ENCODE peak calls at places on chromosome 16, in four cellular contexts. H is uterus, Y is H1, O is A549. B is an unnamed sample.

GRCh38 chr16:79656537-79657115 is 56.1 kb upstream of the MAF start:
- DNase-seq in H (no peak), Y (no peak), O (no peak), B (no peak)

GRCh38 chr16:57756424-57757325 is 21.1 kb downstream of the KATNB1 start:
- DNase-seq in H (no peak), O (no peak), Y (peak; percentile 41), B (peak; percentile 58)

GRCh38 chr16:57360321-57360935 is 1.8 kb downstream of the CCL22 start:
- DNase-seq in Y (no peak), H (no peak), O (no peak), B (no peak)

GRCh38 chr16:30958164-30959083 is 870 bp downstream of the SETD1A start:
- DNase-seq in Y (peak; percentile 77), O (peak; percentile 80), H (peak; percentile 65), B (peak; percentile 70)

GRCh38 chr16:69412287-69412686 is 12.1 kb upstream of the CYB5B start:
- DNase-seq in H (no peak), Y (no peak), O (no peak), B (no peak)

GRCh38 chr16:30761427-30761927 is 385 bp downstream of the CFAP119 start:
- DNase-seq in Y (peak; percentile 61), O (no peak), H (no peak), B (peak; percentile 55)

GRCh38 chr16:54766355-54766754 is 164.3 kb upstream of the IRX5 start:
- DNase-seq in H (no peak), O (no peak), Y (no peak), B (no peak)

GRCh38 chr16:76277099-76278030 is at the start of gene CNTNAP4:
- DNase-seq in Y (peak; percentile 73), O (no peak), H (no peak), B (no peak)

GRCh38 chr16:24208710-24209109 is 47.4 kb upstream of the CACNG3 start:
- DNase-seq in Y (no peak), O (no peak), H (no peak), B (no peak)

GRCh38 chr16:57707331-57707730 is 12.7 kb downstream of the DRC7 start:
- DNase-seq in Y (no peak), H (no peak), O (no peak), B (no peak)

GRCh38 chr16:24834459-24835335 is 11.1 kb upstream of the SLC5A11 start:
- DNase-seq in H (no peak), Y (peak; percentile 55), O (peak; percentile 71), B (no peak)

GRCh38 chr16:77896357-77896972 is 108.1 kb downstream of the VAT1L start:
- DNase-seq in H (no peak), Y (no peak), O (no peak), B (no peak)

GRCh38 chr16:87438611-87438985 is 46.5 kb downstream of the MAP1LC3B start:
- DNase-seq in Y (no peak), O (no peak), H (no peak), B (no peak)

GRCh38 chr16:88876942-88877526 is 10.6 kb upstream of the PABPN1L start:
- DNase-seq in H (no peak), O (no peak), Y (no peak), B (no peak)

GRCh38 chr16:11985250-11985649 is 8.7 kb downstream of the SNX29 start:
- DNase-seq in H (no peak), O (no peak), Y (no peak), B (no peak)

GRCh38 chr16:17154981-17155380 is 315.8 kb downstream of the XYLT1 start:
- DNase-seq in Y (no peak), O (no peak), H (no peak), B (peak; percentile 9)

GRCh38 chr16:67238806-67239470 is 8.3 kb downstream of the FHOD1 start:
- DNase-seq in H (no peak), O (no peak), Y (no peak), B (no peak)

GRCh38 chr16:66524601-66525164 is 25.2 kb downstream of the TK2 start:
- DNase-seq in O (no peak), H (no peak), Y (no peak), B (no peak)

GRCh38 chr16:28193530-28194423 is 18.0 kb downstream of the XPO6 start:
- DNase-seq in O (no peak), H (no peak), Y (no peak), B (no peak)
- H3K4me3 ChIP-seq in O (no peak overlapping the region), H (no peak overlapping the region), Y (no peak overlapping the region), B (no peak overlapping the region)

GRCh38 chr16:1781254-1781653 is 1.1 kb downstream of the SPSB3 start:
- DNase-seq in O (no peak), Y (no peak), H (peak; percentile 21), B (peak; percentile 23)

GRCh38 chr16:1781758-1782407 is 488 bp downstream of the SPSB3 start:
- DNase-seq in O (peak; percentile 35), H (peak; percentile 33), Y (peak; percentile 56), B (peak; percentile 17)

GRCh38 chr16:1780677-1781072 is 1.7 kb downstream of the SPSB3 start:
- DNase-seq in O (no peak), Y (no peak), H (no peak), B (peak; percentile 15)

GRCh38 chr16:1784977-1785845 is 2.5 kb downstream of the NUBP2 start:
- DNase-seq in O (no peak), Y (no peak), H (peak; percentile 13), B (peak; percentile 27)

GRCh38 chr16:1782408-1783247 is at the start of the genes NUBP2 and SPSB3:
- DNase-seq in H (peak; percentile 99), Y (peak; percentile 94), O (peak; percentile 99), B (peak; percentile 100)
- TF ChIP-seq POLR2A in H (peak; percentile 62), Y (no peak), O (peak; percentile 45), B (peak; percentile 93)

GRCh38 chr16:52546291-52546941 is 527 bp downstream of the TOX3 start:
- DNase-seq in O (no peak), Y (peak; percentile 60), H (no peak), B (peak; percentile 42)

GRCh38 chr16:52547834-52548215 is 882 bp upstream of the TOX3 start:
- DNase-seq in H (no peak), O (no peak), Y (no peak), B (no peak)

GRCh38 chr16:52547001-52547833 is at the start of gene TOX3:
- DNase-seq in Y (peak; percentile 67), O (no peak), H (no peak), B (no peak)

GRCh38 chr16:52549011-52549692 is 2.2 kb upstream of the TOX3 start:
- DNase-seq in O (no peak), H (no peak), Y (no peak), B (no peak)

GRCh38 chr16:52548261-52549010 is 1.5 kb upstream of the TOX3 start:
- DNase-seq in Y (peak; percentile 50), H (no peak), O (no peak), B (no peak)
- H3K4me3 ChIP-seq in Y (peak overlapping the region; percentile 6), H (no peak overlapping the region), O (no peak overlapping the region), B (no peak overlapping the region)

GRCh38 chr16:642189-643049 is 791 bp downstream of the MCRIP2 start:
- DNase-seq in O (no peak), Y (peak; percentile 73), H (no peak), B (peak; percentile 75)
- TF ChIP-seq POLR2A in O (no peak), Y (no peak), H (no peak), B (no peak)

DNA sequence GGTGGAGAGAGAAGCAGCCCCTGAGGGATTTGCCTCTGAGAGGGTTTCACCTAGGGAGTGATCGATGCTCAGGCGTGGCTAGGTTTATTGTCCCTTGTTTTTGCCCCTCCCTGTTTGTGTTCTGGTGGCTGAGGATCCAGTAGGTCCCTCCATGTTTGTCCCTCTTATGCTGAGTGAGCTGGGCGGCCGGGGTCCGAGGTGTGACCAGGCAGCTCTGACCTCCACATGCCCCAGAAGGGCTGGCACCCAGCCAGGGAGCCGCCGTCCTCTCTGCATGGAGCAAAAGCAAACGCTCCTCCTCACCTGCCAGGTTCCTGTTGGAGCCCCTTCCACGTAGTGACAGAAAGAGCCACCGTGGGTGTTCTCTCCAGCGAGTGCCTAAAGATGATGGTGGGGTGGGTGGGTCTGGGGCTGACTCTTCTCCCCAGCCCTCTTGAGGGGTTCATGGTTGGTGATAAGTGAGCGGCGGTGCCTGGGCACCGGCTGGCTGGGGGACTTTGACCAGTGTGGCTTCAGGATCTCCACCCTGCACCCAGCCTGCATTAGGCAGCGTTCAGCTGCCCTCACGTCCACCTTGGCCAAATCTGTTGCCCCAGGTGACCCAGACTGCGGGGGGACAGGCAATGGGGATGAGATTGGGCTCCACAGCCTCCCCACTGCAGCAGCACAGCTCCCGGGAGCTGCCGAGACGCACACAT is 14.1 kb upstream of the NUDT16L1 start:
- DNase-seq in O (no peak), Y (no peak), H (peak; percentile 56), B (no peak)
- H3K4me3 ChIP-seq in O (no peak overlapping the region), Y (no peak overlapping the region), H (peak overlapping the region; percentile 42), B (peak overlapping the region; percentile 41)

GRCh38 chr16:56264609-56264972 is 73.3 kb downstream of the GNAO1 start:
- DNase-seq in Y (no peak), O (no peak), H (no peak), B (no peak)
- TF ChIP-seq POLR2A in Y (no peak), O (no peak), H (no peak), B (no peak)

GRCh38 chr16:5465714-5466113 is 368.1 kb upstream of the EEF2KMT start:
- DNase-seq in H (no peak), Y (no peak), O (no peak), B (no peak)

GRCh38 chr16:5459863-5460262 is 362.3 kb upstream of the EEF2KMT start:
- DNase-seq in O (no peak), Y (no peak), H (no peak), B (no peak)

GRCh38 chr16:5461574-5461973 is 364.0 kb upstream of the EEF2KMT start:
- DNase-seq in O (no peak), Y (no peak), H (no peak), B (no peak)

GRCh38 chr16:5460701-5461100 is 363.1 kb upstream of the EEF2KMT start:
- DNase-seq in Y (no peak), O (no peak), H (no peak), B (no peak)

DNA sequence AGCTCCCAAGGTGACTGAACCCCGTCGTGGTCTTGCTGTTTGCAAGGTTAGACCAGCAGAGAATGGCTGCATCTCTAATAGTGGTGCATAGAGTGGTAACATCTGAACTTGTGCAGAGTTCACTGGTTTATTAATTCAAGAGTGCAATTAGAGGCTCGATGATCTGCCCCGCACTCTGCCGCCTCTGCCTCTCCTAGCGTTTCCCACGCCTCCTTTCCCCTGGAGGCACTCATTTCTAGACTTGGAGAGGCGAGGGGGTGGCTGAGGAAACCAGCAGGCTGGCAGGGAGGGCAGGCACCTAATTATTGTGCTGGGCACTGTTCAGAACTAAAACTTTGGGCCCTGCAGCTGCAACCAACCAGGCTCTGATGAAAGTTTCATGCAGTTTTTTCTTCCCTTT is 363.5 kb upstream of the EEF2KMT start:
- DNase-seq in Y (no peak), O (no peak), H (no peak), B (no peak)
- H3K4me3 ChIP-seq in Y (no peak overlapping the region), O (no peak overlapping the region), H (no peak overlapping the region), B (no peak overlapping the region)

DNA sequence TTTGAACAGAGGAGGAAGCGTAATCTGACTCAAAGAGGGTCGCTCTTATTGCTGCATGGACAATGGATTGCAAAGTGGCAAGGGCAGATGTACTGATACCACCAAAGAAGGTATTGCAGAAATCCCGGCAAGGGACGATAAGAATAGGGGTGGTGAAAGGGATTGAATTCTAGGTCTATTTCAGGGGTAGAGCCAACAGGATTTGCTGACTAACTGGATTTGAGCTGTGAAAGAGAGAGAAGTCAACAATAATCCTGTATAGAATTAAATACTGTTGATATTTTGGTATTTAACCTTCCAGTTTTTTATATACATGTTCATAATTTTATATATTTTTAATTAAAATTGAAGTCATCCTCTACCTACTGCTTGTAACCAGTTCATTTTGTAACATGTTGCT is 19.4 kb upstream of the ABCA3 start:
- DNase-seq in H (no peak), Y (no peak), O (no peak), B (no peak)
- TF ChIP-seq POLR2A in H (no peak), Y (no peak), O (no peak), B (no peak)

GRCh38 chr16:83802559-83802958 is 5.2 kb upstream of the HSBP1 start:
- DNase-seq in Y (no peak), O (no peak), H (no peak), B (no peak)
- H3K4me3 ChIP-seq in Y (no peak overlapping the region), O (peak overlapping the region; percentile 14), H (no peak overlapping the region), B (peak overlapping the region; percentile 40)

B was measured in heart left ventricle.